ENCODE peak calls at places on chromosome 15, in five cellular contexts. K is H1; L is HS-27A; H is GM12892; X is stimulated activated CD4-positive, alpha-beta T cell treated with anti-CD3 and anti-CD28 coated beads, Interleukin-4, amount 100 ng/mL, for 1 hour. Y is an unnamed sample.

GRCh38 chr15:78712797-78713515 is 71.9 kb upstream of the CHRNB4 start:
- DNase-seq in H (no peak), L (no peak), K (no peak), X (no peak), Y (no peak)

GRCh38 chr15:85582076-85582718 is 201.8 kb downstream of the AKAP13 start:
- DNase-seq in K (no peak), H (no peak), X (no peak), L (no peak), Y (no peak)

GRCh38 chr15:27746556-27746955 is 352.6 kb downstream of the OCA2 start:
- DNase-seq in K (no peak), L (no peak), X (no peak), H (no peak), Y (no peak)

GRCh38 chr15:71290002-71290401 is 174.7 kb downstream of the THSD4 start:
- DNase-seq in X (no peak), L (no peak), H (no peak), K (no peak), Y (no peak)

GRCh38 chr15:77825143-77825542 is 192.4 kb upstream of the LINGO1 start:
- DNase-seq in X (no peak), K (no peak), H (no peak), L (no peak), Y (no peak)

GRCh38 chr15:60809375-60809774 is 330.4 kb upstream of the ICE2 start:
- DNase-seq in L (no peak), K (no peak), X (no peak), H (no peak), Y (no peak)

GRCh38 chr15:101168898-101169297 is 83.0 kb downstream of the CHSY1 start:
- DNase-seq in K (no peak), L (no peak), H (no peak), X (no peak), Y (no peak)

GRCh38 chr15:89382288-89382687 is 47.7 kb upstream of the POLG start:
- DNase-seq in H (no peak), K (no peak), L (no peak), X (no peak), Y (no peak)

GRCh38 chr15:81548350-81549116 is 174.5 kb upstream of the TMC3 start:
- DNase-seq in K (no peak), H (no peak), X (no peak), L (no peak), Y (no peak)

Y was measured in activated naive CD4-positive, alpha-beta T cell treated with anti-CD3 and anti-CD28 coated beads, Interleukin-2, amount 50 U/mL, for 72 hours.